ENCODE peak calls at places on chromosomes 11 and 22, in four cellular contexts. W is pancreas, F is mesendoderm, U is OCI-LY7. A is an unnamed sample. For H3K36me3, the result is how much of the 10 kb centered on the place peaks cover.

GRCh38 chr11:134376150-134376921 is 35.7 kb downstream of the B3GAT1 start:
- DNase-seq in F (no peak), W (no peak), U (no peak), A (no peak)

GRCh38 chr11:75768112-75768908 is at the start of gene DGAT2:
- DNase-seq in F (peak), U (peak), W (peak), A (peak)

GRCh38 chr11:78000193-78000592 is 5.7 kb upstream of the INTS4 start:
- DNase-seq in U (peak), F (peak), W (no peak), A (peak)

GRCh38 chr11:123093686-123094085 is 31.8 kb upstream of the HSPA8 start:
- DNase-seq in U (no peak), F (no peak), W (no peak), A (no peak)

GRCh38 chr11:64890084-64890944 is 11.9 kb upstream of the EHD1 start:
- DNase-seq in F (no peak), W (no peak), U (no peak), A (no peak)

GRCh38 chr22:49004484-49005399 is 822.9 kb downstream of the BRD1 start:
- DNase-seq in U (no peak), F (no peak), W (no peak), A (no peak)

GRCh38 chr11:85672111-85672875 is 7.4 kb upstream of the CREBZF start:
- DNase-seq in U (no peak), W (no peak), F (no peak), A (no peak)

GRCh38 chr11:106668147-106668546 is 350.1 kb downstream of the GUCY1A2 start:
- DNase-seq in F (no peak), W (no peak), U (no peak), A (peak)

GRCh38 chr22:50201191-50202129 is 649 bp downstream of the SELENOO start:
- DNase-seq in U (peak), W (peak), F (no peak), A (peak)

GRCh38 chr11:43547900-43548381 is 132.6 kb upstream of the HSD17B12 start:
- DNase-seq in F (no peak), U (no peak), W (peak), A (no peak)

GRCh38 chr11:79626135-79626748 is 185.4 kb upstream of the TENM4 start:
- DNase-seq in U (no peak), F (no peak), W (no peak), A (peak)

GRCh38 chr11:59756845-59757244 is 1.7 kb downstream of the STX3 start:
- DNase-seq in U (no peak), W (no peak), F (peak), A (peak)

GRCh38 chr11:57432017-57432590 is 5.2 kb upstream of the SLC43A3 start:
- DNase-seq in F (no peak), W (no peak), U (no peak), A (no peak)

GRCh38 chr11:7579226-7579825 is 65.5 kb downstream of the PPFIBP2 start:
- DNase-seq in F (no peak), U (no peak), W (no peak), A (peak)

GRCh38 chr11:114348200-114349191 is 51.8 kb downstream of the C11orf71 start:
- DNase-seq in W (no peak), F (peak), U (peak), A (peak)

GRCh38 chr22:20459862-20460261 is 22.2 kb upstream of the SCARF2 start:
- DNase-seq in W (peak), F (no peak), U (no peak), A (no peak)

GRCh38 chr22:40235418-40235817 is 57.7 kb downstream of the TNRC6B start:
- DNase-seq in U (no peak), W (no peak), F (no peak), A (no peak)

GRCh38 chr22:20651286-20651685 is 122.6 kb upstream of the SERPIND1 start:
- DNase-seq in U (no peak), F (no peak), W (no peak), A (no peak)

GRCh38 chr11:86660011-86660595 is 12.3 kb downstream of the ME3 start:
- DNase-seq in U (no peak), F (no peak), W (no peak), A (peak)

GRCh38 chr11:842370-843002 is at the start of the genes POLR2L and TSPAN4:
- DNase-seq in W (peak), U (peak), F (peak), A (peak)

GRCh38 chr11:61697093-61697492 is 16.9 kb downstream of the DAGLA start:
- DNase-seq in U (no peak), F (peak), W (no peak), A (no peak)

GRCh38 chr11:35997908-35998307 is 54.0 kb downstream of the LDLRAD3 start:
- DNase-seq in W (no peak), F (no peak), U (no peak), A (no peak)
- H3K36me3 ChIP-seq in W (under half), F (under half), U (under half), A (under half)

DNA sequence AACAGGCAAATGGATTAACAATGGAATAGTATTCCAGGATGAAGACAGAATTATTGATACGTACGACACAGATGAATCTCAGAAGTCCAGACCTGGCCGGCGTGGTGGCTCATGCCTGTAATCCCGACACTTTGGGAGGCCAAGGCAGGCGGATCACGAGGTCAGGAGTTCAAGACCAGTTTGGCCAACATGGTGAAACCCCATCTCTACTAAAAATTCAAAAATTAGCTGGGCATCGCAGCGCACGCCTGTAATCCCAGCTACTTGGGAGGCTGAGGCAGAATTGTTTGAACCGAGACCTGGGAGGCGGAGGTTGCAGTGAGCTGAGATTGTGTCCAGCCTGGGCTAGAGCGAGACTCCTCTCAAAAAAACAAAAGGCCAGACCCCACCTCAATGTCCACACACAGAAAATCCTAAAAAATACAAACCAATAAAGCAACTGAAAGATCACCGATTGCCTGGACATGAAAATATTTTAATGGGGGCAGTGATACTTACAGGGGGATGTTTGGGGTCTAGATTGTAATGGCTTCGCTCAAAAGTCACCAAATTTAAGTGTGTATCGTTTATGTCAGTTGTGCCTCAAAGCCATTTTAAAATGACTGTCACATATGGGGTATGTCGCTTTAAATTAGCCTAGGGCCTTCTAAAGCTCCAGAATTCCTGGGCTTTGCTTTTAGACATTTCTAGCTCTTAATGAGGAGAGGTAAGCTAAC is 3.8 kb downstream of the RPS25 start:
- DNase-seq in F (no peak), W (peak), U (no peak), A (no peak)
- H3K36me3 ChIP-seq in F (under half), W (under half), U (half or more), A (half or more)

GRCh38 chr11:117166491-117166890 is 12.1 kb upstream of the SIDT2 start:
- DNase-seq in U (no peak), W (no peak), F (no peak), A (no peak)
- H3K36me3 ChIP-seq in U (half or more), W (under half), F (under half), A (half or more)

GRCh38 chr11:116244889-116245288 is 527.9 kb downstream of the BUD13 start:
- DNase-seq in U (no peak), F (no peak), W (no peak), A (no peak)
- H3K36me3 ChIP-seq in U (under half), F (under half), W (under half), A (under half)

GRCh38 chr11:9150501-9150900 is 59.1 kb upstream of the SCUBE2 start:
- DNase-seq in U (no peak), W (no peak), F (no peak), A (peak)
- H3K36me3 ChIP-seq in U (under half), W (under half), F (under half), A (half or more)

A was measured in adipocyte.